ENCODE peak calls at places on chromosomes 12 and 14, in four cellular contexts. R is neural progenitor cell; L is RWPE1; E is CD8-positive, alpha-beta T cell. I is an unnamed sample.

GRCh38 chr12:64735447-64735846 is 23.8 kb downstream of the GNS start:
- DNase-seq in L (no peak), R (no peak), E (no peak), I (no peak)

GRCh38 chr14:34324363-34324795 is 137.7 kb downstream of the SPTSSA start:
- DNase-seq in R (peak), L (peak), E (no peak), I (peak)

GRCh38 chr12:99695050-99695449 is 47.5 kb downstream of the GARIN6 start:
- DNase-seq in E (no peak), R (no peak), L (no peak), I (no peak)

GRCh38 chr12:52335598-52336262 is 14.5 kb upstream of the KRT83 start:
- DNase-seq in L (no peak), R (no peak), E (no peak), I (no peak)

GRCh38 chr14:102911541-102911951 is 10.9 kb upstream of the AMN start:
- DNase-seq in E (no peak), L (no peak), R (no peak), I (no peak)

GRCh38 chr12:110741795-110742717 is 635 bp downstream of the PPP1CC start:
- DNase-seq in L (peak), R (peak), E (peak), I (peak)

GRCh38 chr14:58193542-58193941 is 6.4 kb upstream of the ACTR10 start:
- DNase-seq in E (no peak), L (no peak), R (no peak), I (no peak)

GRCh38 chr12:46404225-46404631 is 31.7 kb upstream of the SLC38A2 start:
- DNase-seq in E (no peak), R (no peak), L (no peak), I (peak)

GRCh38 chr12:131831635-131832041 is 3.4 kb downstream of the MMP17 start:
- DNase-seq in L (no peak), R (no peak), E (no peak), I (peak)

GRCh38 chr12:68804654-68805591 is 3.1 kb upstream of the MDM2 start:
- DNase-seq in E (no peak), L (no peak), R (no peak), I (no peak)

GRCh38 chr14:98786456-98786855 is 485.5 kb downstream of the BCL11B start:
- DNase-seq in L (no peak), R (no peak), E (no peak), I (no peak)

GRCh38 chr14:91237219-91237618 is 7.3 kb downstream of the GPR68 start:
- DNase-seq in L (no peak), E (no peak), R (no peak), I (peak)

GRCh38 chr12:120688527-120689071 is 1.6 kb downstream of the MLEC start:
- DNase-seq in L (no peak), R (no peak), E (no peak), I (peak)

GRCh38 chr14:50599700-50600444 is 39.9 kb downstream of the ATL1 start:
- DNase-seq in L (peak), R (peak), E (no peak), I (peak)

GRCh38 chr14:81132492-81132891 is 88.3 kb downstream of the GTF2A1 start:
- DNase-seq in L (no peak), E (no peak), R (no peak), I (no peak)

GRCh38 chr12:52019123-52019770 is 12.5 kb downstream of the TAMALIN start:
- DNase-seq in E (no peak), L (no peak), R (no peak), I (no peak)

GRCh38 chr12:44847888-44848770 is 28.0 kb downstream of the NELL2 start:
- DNase-seq in E (peak), L (no peak), R (no peak), I (no peak)

GRCh38 chr14:73238262-73238852 is 1.1 kb downstream of the PAPLN start:
- DNase-seq in E (no peak), R (peak), L (peak), I (peak)

GRCh38 chr12:122481861-122482260 is 18.9 kb downstream of the ZCCHC8 start:
- DNase-seq in E (no peak), R (no peak), L (no peak), I (peak)

GRCh38 chr12:5262450-5262849 is 169.5 kb upstream of the NTF3 start:
- DNase-seq in L (no peak), E (no peak), R (no peak), I (peak)

GRCh38 chr12:102481705-102482104 is 1.3 kb upstream of the IGF1 start:
- DNase-seq in L (no peak), E (no peak), R (no peak), I (no peak)

GRCh38 chr14:50601405-50601804 is 41.5 kb downstream of the ATL1 start:
- DNase-seq in L (peak), E (no peak), R (no peak), I (no peak)

GRCh38 chr14:89388853-89389252 is 28.2 kb downstream of the FOXN3 start:
- DNase-seq in L (no peak), E (no peak), R (peak), I (peak)

GRCh38 chr12:54404061-54405004 is 14.7 kb downstream of the ITGA5 start:
- DNase-seq in E (no peak), R (peak), L (no peak), I (peak)

GRCh38 chr12:77494306-77494705 is 336.4 kb upstream of the NAV3 start:
- DNase-seq in L (no peak), E (no peak), R (no peak), I (peak)

GRCh38 chr12:497501-498160 is 37.9 kb downstream of the B4GALNT3 start:
- DNase-seq in E (no peak), L (no peak), R (peak), I (no peak)

GRCh38 chr12:120376890-120377572 is 8.1 kb upstream of the MSI1 start:
- DNase-seq in R (no peak), L (no peak), E (no peak), I (no peak)

GRCh38 chr12:50862316-50862715 is 19.6 kb downstream of the TMPRSS12 start:
- DNase-seq in E (no peak), L (peak), R (no peak), I (peak)

GRCh38 chr14:92407395-92407794 is 84.4 kb downstream of the SLC24A4 start:
- DNase-seq in L (no peak), R (no peak), E (no peak), I (no peak)

GRCh38 chr12:92462527-92462926 is 240.3 kb upstream of the PLEKHG7 start:
- DNase-seq in E (no peak), L (no peak), R (no peak), I (no peak)

GRCh38 chr14:59251811-59252771 is 63.6 kb downstream of the DAAM1 start:
- DNase-seq in E (no peak), R (peak), L (no peak), I (no peak)

GRCh38 chr14:96177766-96178377 is 26.8 kb upstream of the BDKRB2 start:
- DNase-seq in E (no peak), L (no peak), R (no peak), I (no peak)

GRCh38 chr12:1929241-1929984 is 11.0 kb upstream of the CACNA2D4 start:
- DNase-seq in R (no peak), E (no peak), L (no peak), I (no peak)

GRCh38 chr14:76484355-76484754 is 108.4 kb downstream of the ESRRB start:
- DNase-seq in L (no peak), R (no peak), E (no peak), I (no peak)

GRCh38 chr14:76486251-76486743 is 110.4 kb downstream of the ESRRB start:
- DNase-seq in L (no peak), R (no peak), E (no peak), I (no peak)

GRCh38 chr14:76480426-76480825 is 104.5 kb downstream of the ESRRB start:
- DNase-seq in R (no peak), L (no peak), E (no peak), I (no peak)
- H3K27ac ChIP-seq in R (no peak), L (no peak), E (no peak), I (no peak)

GRCh38 chr14:93788307-93788556 is at the start of gene PRIMA1:
- DNase-seq in R (no peak), E (no peak), L (no peak), I (no peak)

GRCh38 chr14:93790966-93791365 is 2.7 kb upstream of the PRIMA1 start:
- DNase-seq in L (no peak), R (no peak), E (no peak), I (no peak)

GRCh38 chr14:93787465-93788306 is 599 bp downstream of the PRIMA1 start:
- DNase-seq in L (no peak), E (no peak), R (peak), I (no peak)

GRCh38 chr14:93788557-93789365 is 476 bp upstream of the PRIMA1 start:
- DNase-seq in L (peak), E (no peak), R (peak), I (no peak)

GRCh38 chr14:93789366-93790130 is 1.3 kb upstream of the PRIMA1 start:
- DNase-seq in R (peak), L (no peak), E (no peak), I (no peak)
- H3K27ac ChIP-seq in R (no peak), L (no peak), E (no peak), I (no peak)

GRCh38 chr12:100797786-100798580 is 3.4 kb downstream of the ANO4 start:
- DNase-seq in E (no peak), L (no peak), R (no peak), I (no peak)

GRCh38 chr12:100798799-100799198 is 4.2 kb downstream of the ANO4 start:
- DNase-seq in L (no peak), E (no peak), R (no peak), I (no peak)

GRCh38 chr12:100801335-100801734 is 6.8 kb downstream of the ANO4 start:
- DNase-seq in L (no peak), E (no peak), R (no peak), I (peak)

GRCh38 chr12:100797246-100797645 is 2.7 kb downstream of the ANO4 start:
- DNase-seq in R (peak), L (no peak), E (no peak), I (no peak)

GRCh38 chr12:100799770-100800169 is 5.2 kb downstream of the ANO4 start:
- DNase-seq in E (no peak), L (peak), R (no peak), I (peak)
- H3K27ac ChIP-seq in E (no peak), L (no peak), R (no peak), I (no peak)

GRCh38 chr12:95533985-95534384 is 17.3 kb downstream of the USP44 start:
- DNase-seq in R (no peak), L (no peak), E (no peak), I (no peak)

GRCh38 chr12:95532851-95533250 is 18.4 kb downstream of the USP44 start:
- DNase-seq in E (no peak), R (no peak), L (no peak), I (peak)

GRCh38 chr12:95529693-95530225 is 21.5 kb downstream of the USP44 start:
- DNase-seq in L (no peak), R (no peak), E (no peak), I (no peak)
- H3K27ac ChIP-seq in L (no peak), R (no peak), E (no peak), I (no peak)

DNA sequence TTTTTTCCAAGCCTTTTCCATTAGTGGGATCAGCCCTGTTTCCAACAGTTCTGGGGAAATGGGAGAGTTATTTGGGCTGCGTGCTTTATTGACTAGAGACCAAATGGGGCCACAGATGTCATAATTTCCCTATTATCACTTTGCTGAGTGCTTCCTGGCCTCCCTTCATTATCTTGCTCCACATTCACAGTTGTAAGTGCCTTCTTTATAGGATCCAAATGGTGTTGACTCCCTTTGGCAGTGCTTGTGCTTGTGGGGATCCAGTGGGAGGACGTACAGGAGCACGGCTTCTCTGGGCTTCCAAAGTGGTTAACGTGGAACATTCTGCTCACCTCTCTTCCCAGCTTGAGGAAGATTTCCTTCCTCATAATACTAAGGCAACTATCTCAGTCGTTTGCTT is 141.0 kb upstream of the RMST start:
- DNase-seq in R (no peak), L (no peak), E (no peak), I (no peak)
- H3K27ac ChIP-seq in R (no peak), L (no peak), E (no peak), I (no peak)

GRCh38 chr12:41141076-41141475 is 47.0 kb upstream of the PDZRN4 start:
- DNase-seq in L (no peak), E (no peak), R (no peak), I (no peak)

GRCh38 chr12:41142376-41142775 is 45.7 kb upstream of the PDZRN4 start:
- DNase-seq in R (no peak), L (no peak), E (no peak), I (no peak)

GRCh38 chr12:41140117-41140516 is 48.0 kb upstream of the PDZRN4 start:
- DNase-seq in R (no peak), E (no peak), L (no peak), I (no peak)
- H3K27ac ChIP-seq in R (no peak), E (no peak), L (no peak), I (no peak)

I was measured in fibroblast of lung.